ENCODE peak calls at places on chromosomes 4 and X, in four cellular contexts. K is colonic mucosa, N is cardiac muscle cell, Q is Peyer's patch. J is an unnamed sample. For H3K9me3, the result is how much of the 10 kb centered on the place peaks cover.

GRCh38 chrX:103656623-103657022 is 27.8 kb downstream of the TCEAL1 start:
- DNase-seq in Q (no peak), K (no peak), N (no peak), J (no peak)

GRCh38 chr4:17232575-17233253 is 279.2 kb downstream of the QDPR start:
- DNase-seq in Q (no peak), K (no peak), N (peak), J (peak)

GRCh38 chr4:54496412-54496811 is 161.3 kb upstream of the KIT start:
- DNase-seq in Q (no peak), K (no peak), N (no peak), J (no peak)

GRCh38 chr4:23782778-23783455 is 106.9 kb downstream of the PPARGC1A start:
- DNase-seq in K (no peak), Q (no peak), N (no peak), J (no peak)

GRCh38 chrX:20514358-20514757 is 247.6 kb upstream of the RPS6KA3 start:
- DNase-seq in K (no peak), Q (no peak), N (no peak), J (no peak)

GRCh38 chrX:110671068-110671803 is 124.4 kb downstream of the CHRDL1 start:
- DNase-seq in Q (no peak), N (no peak), K (no peak), J (no peak)

GRCh38 chr4:114173968-114174367 is 194.5 kb upstream of the ARSJ start:
- DNase-seq in N (no peak), K (no peak), Q (no peak), J (no peak)

GRCh38 chr4:6464842-6465588 is 7.4 kb downstream of the PPP2R2C start:
- DNase-seq in Q (no peak), K (no peak), N (no peak), J (no peak)

GRCh38 chr4:170047774-170048354 is 21.7 kb upstream of the MFAP3L start:
- DNase-seq in Q (peak), N (peak), K (peak), J (peak)

GRCh38 chr4:170743633-170744032 is 653.9 kb upstream of the AADAT start:
- DNase-seq in Q (no peak), K (peak), N (no peak), J (no peak)

GRCh38 chr4:156408749-156409148 is 455.1 kb upstream of the CTSO start:
- DNase-seq in K (no peak), N (no peak), Q (no peak), J (no peak)

GRCh38 chr4:168486961-168487820 is 6.9 kb upstream of the DDX60L start:
- DNase-seq in Q (no peak), N (no peak), K (no peak), J (no peak)

GRCh38 chrX:1581132-1581531 is 10.3 kb upstream of the AKAP17A start:
- DNase-seq in K (peak), N (peak), Q (peak), J (peak)

GRCh38 chrX:2610246-2611170 is 80.6 kb upstream of the CD99 start:
- DNase-seq in N (no peak), K (no peak), Q (no peak), J (no peak)

GRCh38 chr4:121156822-121157769 is 7.0 kb downstream of the TNIP3 start:
- DNase-seq in Q (peak), N (peak), K (peak), J (no peak)

GRCh38 chrX:10821293-10821692 is 200.9 kb upstream of the MID1 start:
- DNase-seq in Q (no peak), K (no peak), N (no peak), J (no peak)

GRCh38 chr4:13527192-13527982 is 16.9 kb downstream of the NKX3-2 start:
- DNase-seq in N (no peak), K (no peak), Q (no peak), J (no peak)

GRCh38 chr4:162408309-162408708 is 244.5 kb upstream of the FSTL5 start:
- DNase-seq in N (no peak), Q (no peak), K (peak), J (peak)

GRCh38 chr4:4859010-4859798 is at the start of gene MSX1:
- DNase-seq in Q (peak), K (peak), N (peak), J (peak)

GRCh38 chr4:165398570-165398969 is 19.8 kb downstream of the CPE start:
- DNase-seq in N (peak), K (no peak), Q (no peak), J (no peak)

GRCh38 chr4:3376266-3376665 is 65.5 kb upstream of the HGFAC start:
- DNase-seq in N (no peak), Q (peak), K (no peak), J (no peak)

GRCh38 chrX:151100796-151101195 is 75.6 kb upstream of the GPR50 start:
- DNase-seq in K (no peak), Q (no peak), N (no peak), J (no peak)

GRCh38 chr4:21118301-21118700 is 418.0 kb downstream of the PACRGL start:
- DNase-seq in K (no peak), N (no peak), Q (no peak), J (no peak)

GRCh38 chrX:30488092-30488491 is 89.5 kb downstream of the TASL start:
- DNase-seq in K (no peak), N (peak), Q (no peak), J (no peak)

GRCh38 chrX:13688772-13689518 is at the start of gene RAB9A:
- DNase-seq in Q (peak), N (peak), K (peak), J (peak)

GRCh38 chr4:76234679-76235044 is 16.9 kb upstream of the FAM47E start:
- DNase-seq in N (no peak), Q (no peak), K (no peak), J (no peak)

GRCh38 chr4:79247695-79248394 is 78.0 kb downstream of the NAA11 start:
- DNase-seq in Q (no peak), K (no peak), N (no peak), J (no peak)

GRCh38 chr4:4856071-4857000 is 3.1 kb upstream of the MSX1 start:
- DNase-seq in K (no peak), Q (no peak), N (no peak), J (no peak)

GRCh38 chrX:101078716-101079115 is at the start of gene TMEM35A:
- DNase-seq in K (peak), Q (no peak), N (peak), J (no peak)

GRCh38 chr4:3676907-3677495 is 89.2 kb upstream of the ADRA2C start:
- DNase-seq in Q (no peak), K (no peak), N (no peak), J (no peak)

GRCh38 chr4:86544313-86544966 is 49.7 kb upstream of the PTPN13 start:
- DNase-seq in Q (no peak), K (no peak), N (no peak), J (no peak)

GRCh38 chrX:12975999-12976558 is 1.2 kb downstream of the TMSB4X start:
- DNase-seq in K (peak), Q (peak), N (peak), J (peak)

GRCh38 chr4:4386736-4387392 is at the start of gene NSG1:
- DNase-seq in N (peak), Q (no peak), K (no peak), J (no peak)

GRCh38 chr4:8393593-8394038 is 46.9 kb downstream of the ACOX3 start:
- DNase-seq in N (no peak), K (peak), Q (no peak), J (no peak)

GRCh38 chr4:149645790-149646189 is 169.9 kb downstream of the IQCM start:
- DNase-seq in K (no peak), N (no peak), Q (no peak), J (no peak)

GRCh38 chr4:183905593-183906485 is 732 bp downstream of the STOX2 start:
- DNase-seq in N (peak), Q (no peak), K (peak), J (peak)

GRCh38 chrX:8404958-8405357 is 59.7 kb upstream of the VCX3B start:
- DNase-seq in N (no peak), K (no peak), Q (no peak), J (no peak)

GRCh38 chr4:32393806-32394205 is 1673.6 kb downstream of the PCDH7 start:
- DNase-seq in N (no peak), K (no peak), Q (no peak), J (no peak)

GRCh38 chr4:32394255-32394654 is 1674.1 kb downstream of the PCDH7 start:
- DNase-seq in Q (no peak), N (no peak), K (no peak), J (no peak)

GRCh38 chr4:32400870-32401269 is 1680.7 kb downstream of the PCDH7 start:
- DNase-seq in N (no peak), K (no peak), Q (no peak), J (no peak)

DNA sequence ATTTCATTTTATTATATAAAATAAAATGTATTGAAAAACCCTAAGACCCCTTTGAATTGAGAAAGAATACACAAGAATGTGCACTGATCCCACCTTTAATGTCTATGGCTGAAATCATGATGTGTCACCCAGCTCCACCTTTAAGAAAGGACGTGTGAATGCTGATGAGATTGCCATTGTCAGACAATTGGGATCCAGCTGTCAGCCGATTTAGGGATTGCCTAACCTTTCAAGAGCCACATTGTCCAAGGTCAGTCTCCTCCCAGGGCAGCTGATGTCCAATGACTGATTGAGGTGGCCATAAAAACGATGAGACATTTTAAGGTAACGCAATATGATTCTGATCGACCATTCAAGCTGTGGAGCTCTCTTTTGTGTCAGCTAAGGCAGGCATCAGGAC is 1676.3 kb downstream of the PCDH7 start:
- DNase-seq in N (no peak), Q (no peak), K (no peak), J (no peak)
- H3K9me3 ChIP-seq in N (under half), Q (under half), K (under half), J (under half)

DNA sequence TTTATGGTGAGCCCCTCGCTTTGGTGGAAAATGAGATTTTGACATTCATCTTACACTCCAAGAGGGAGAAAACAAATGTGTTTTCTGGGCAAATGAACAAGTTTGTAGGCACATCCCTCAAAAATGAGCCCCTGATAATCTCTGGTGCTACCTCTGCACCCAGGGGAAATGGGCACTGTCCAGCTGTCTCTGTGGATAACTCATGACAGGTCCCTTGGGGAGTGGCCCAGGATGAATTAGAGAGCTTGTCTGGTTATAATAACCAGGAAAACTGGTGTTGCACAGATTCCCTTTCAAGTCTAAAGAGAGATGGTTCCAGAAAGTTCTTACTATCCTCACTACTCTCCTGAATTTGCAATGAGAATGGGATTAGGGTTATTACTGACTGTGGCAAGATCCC is 7.5 kb downstream of the RASL11B start:
- DNase-seq in K (no peak), N (no peak), Q (no peak), J (no peak)
- H3K27ac ChIP-seq in K (no peak), N (no peak), Q (no peak), J (peak)

GRCh38 chr4:256492-256891 is 48.8 kb downstream of the ZNF732 start:
- DNase-seq in Q (no peak), N (no peak), K (no peak), J (no peak)
- H3K9me3 ChIP-seq in Q (half or more), N (under half), K (under half), J (half or more)

DNA sequence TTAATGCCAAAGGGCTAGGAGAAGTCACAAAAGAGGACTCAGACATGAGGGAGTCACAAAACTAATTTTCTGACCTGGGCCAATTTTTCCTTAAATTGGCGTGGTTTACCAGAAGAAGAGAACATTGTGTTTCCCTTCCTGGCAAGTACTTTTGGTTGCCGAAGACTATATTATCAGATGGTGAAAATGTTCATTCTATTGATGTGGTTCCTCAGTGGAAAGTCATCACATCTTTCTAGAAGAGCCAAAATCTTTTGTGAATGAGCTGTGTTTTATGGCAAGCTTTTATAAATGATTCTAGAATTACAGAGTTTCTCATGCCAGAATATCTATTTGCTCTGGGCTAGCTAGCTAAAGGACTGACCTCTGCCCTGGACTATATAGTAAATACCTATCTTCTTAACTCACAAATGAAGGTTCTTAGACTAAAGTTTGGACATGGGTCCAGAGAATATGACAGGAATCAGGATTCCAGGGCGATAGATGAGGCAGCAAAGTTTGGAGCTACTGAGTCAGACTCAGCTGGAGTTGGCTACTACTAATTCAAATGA is 288.9 kb downstream of the IL1RAPL2 start:
- DNase-seq in N (no peak), K (no peak), Q (no peak), J (no peak)
- H3K27ac ChIP-seq in N (no peak), K (no peak), Q (no peak), J (no peak)

DNA sequence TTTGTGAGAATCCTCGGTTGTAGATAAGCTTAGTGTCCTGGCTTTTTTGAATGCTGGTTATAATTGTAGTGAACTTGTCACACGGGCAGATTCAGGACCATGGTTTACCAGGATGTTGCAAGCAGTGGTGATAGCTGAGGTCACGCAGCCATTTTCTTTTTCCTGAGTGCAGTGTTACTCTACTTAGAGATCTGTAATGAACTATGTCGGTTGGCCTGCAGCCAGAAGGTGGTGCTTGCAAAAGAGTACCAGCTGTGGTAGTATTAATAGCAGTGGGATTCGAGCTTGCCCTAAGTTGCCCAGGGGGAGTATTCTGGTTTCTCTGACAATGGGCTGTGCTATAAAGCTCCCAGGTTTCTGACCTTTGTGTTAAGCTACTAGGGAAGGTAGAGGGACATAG is 368.9 kb downstream of the SLITRK2 start:
- DNase-seq in Q (no peak), N (no peak), K (no peak), J (no peak)
- H3K9me3 ChIP-seq in Q (under half), N (under half), K (under half), J (under half)

DNA sequence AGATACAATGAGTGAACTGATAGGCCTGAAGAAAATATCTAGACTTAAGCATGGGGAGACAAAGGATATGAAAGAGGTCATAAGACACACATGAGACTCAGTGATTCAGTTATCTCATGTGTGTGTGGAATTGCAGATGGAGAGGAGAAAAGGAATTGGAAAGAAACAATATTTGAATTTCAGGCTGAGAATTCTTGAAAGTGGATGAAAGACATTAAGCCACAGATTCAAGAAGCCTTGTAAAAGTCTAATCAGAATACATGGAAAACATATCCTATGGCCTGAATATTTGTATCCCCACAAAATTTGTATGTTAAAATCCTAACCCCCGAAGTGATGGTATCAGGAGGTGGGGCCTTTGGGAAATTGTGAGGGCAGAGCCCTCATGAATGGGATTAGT is 28.3 kb downstream of the NSUN7 start:
- DNase-seq in N (no peak), K (no peak), Q (no peak), J (no peak)
- H3K27ac ChIP-seq in N (no peak), K (no peak), Q (no peak), J (no peak)

J was measured in stomach.